ENCODE peak calls at places on chromosomes 3 and 15, in ten cellular contexts. E is stimulated activated CD4-positive, alpha-beta T cell treated with anti-CD3 and anti-CD28 coated beads, Interleukin-12 subunit alpha, Interleukin-12 subunit beta, amount 100 ng/mL, for 24 hours; S is NCI-H2171 treated with DMSO at 0.1 percent for 48 hours; X is stomach; K is sciatic nerve; C is pancreas; H is mesothelial cell of epicardium; D is mucosa of descending colon; B is endothelial cell; N is psoas muscle. V is an unnamed sample.

GRCh38 chr15:89625716-89626115 is 29.6 kb downstream of the KIF7 start:
- DNase-seq in K (no peak), D (no peak), S (no peak), X (no peak), H (no peak), N (no peak), C (no peak), E (no peak), B (no peak), V (no peak)

GRCh38 chr3:139846729-139847128 is 88.3 kb upstream of the CLSTN2 start:
- DNase-seq in B (no peak), E (no peak), X (no peak), S (peak; percentile 85), D (no peak), H (no peak), N (no peak), K (no peak), C (no peak), V (no peak)

GRCh38 chr15:42796955-42797779 is 60.2 kb upstream of the CDAN1 start:
- DNase-seq in X (no peak), S (peak; percentile 38), B (no peak), H (no peak), N (no peak), C (no peak), D (no peak), E (no peak), K (no peak), V (no peak)

GRCh38 chr3:22986958-22987357 is 216.2 kb upstream of the UBE2E2 start:
- DNase-seq in N (no peak), C (no peak), E (no peak), D (no peak), X (no peak), K (no peak), S (no peak), B (no peak), H (no peak), V (no peak)

GRCh38 chr15:97875513-97876285 is 84.8 kb upstream of the ARRDC4 start:
- DNase-seq in C (peak; percentile 90), X (no peak), K (no peak), H (no peak), N (no peak), B (peak; percentile 33), E (no peak), S (no peak), D (peak; percentile 63), V (no peak)

GRCh38 chr15:25849431-25849921 is 13.7 kb downstream of the ATP10A start:
- DNase-seq in N (no peak), K (no peak), H (no peak), C (no peak), S (peak; percentile 42), D (no peak), E (no peak), X (no peak), B (no peak), V (no peak)

GRCh38 chr3:23324745-23325144 is 121.6 kb downstream of the UBE2E2 start:
- DNase-seq in H (no peak), B (no peak), C (no peak), S (no peak), N (no peak), D (no peak), E (no peak), K (no peak), X (no peak), V (no peak)

GRCh38 chr3:141526709-141527108 is 39.9 kb downstream of the RASA2 start:
- DNase-seq in H (no peak), S (no peak), N (no peak), C (no peak), K (no peak), B (no peak), X (no peak), D (no peak), E (no peak), V (no peak)

GRCh38 chr3:155664922-155665695 is 79.8 kb downstream of the PLCH1 start:
- DNase-seq in C (no peak), N (peak; percentile 53), D (peak; percentile 43), E (no peak), K (peak; percentile 74), S (no peak), H (no peak), X (peak; percentile 54), B (no peak), V (no peak)

GRCh38 chr3:27056326-27056725 is 312.9 kb downstream of the NEK10 start:
- DNase-seq in K (no peak), B (no peak), S (no peak), E (no peak), X (no peak), C (no peak), D (no peak), N (no peak), H (no peak), V (no peak)

GRCh38 chr15:49270541-49271421 is 100.7 kb downstream of the GALK2 start:
- DNase-seq in N (peak; percentile 23), X (no peak), K (no peak), S (no peak), C (no peak), B (no peak), D (no peak), E (no peak), H (no peak), V (peak; percentile 9)

GRCh38 chr15:36601497-36601932 is 22.1 kb downstream of the CDIN1 start:
- DNase-seq in D (no peak), K (no peak), B (no peak), N (peak; percentile 48), X (no peak), S (no peak), E (no peak), C (no peak), H (no peak), V (no peak)

GRCh38 chr15:62607643-62608042 is 434.9 kb upstream of the TPM1 start:
- DNase-seq in H (no peak), E (no peak), C (no peak), X (no peak), N (no peak), K (no peak), S (no peak), D (no peak), B (no peak), V (no peak)

GRCh38 chr15:67042490-67043181 is 22.8 kb upstream of the SMAD3 start:
- DNase-seq in B (no peak), S (no peak), K (no peak), N (no peak), X (no peak), D (no peak), H (no peak), C (no peak), E (no peak), V (no peak)

GRCh38 chr15:66946578-66947164 is 118.7 kb upstream of the SMAD3 start:
- DNase-seq in C (peak; percentile 73), S (peak; percentile 78), B (peak; percentile 75), K (peak; percentile 83), E (peak; percentile 61), D (peak; percentile 76), H (no peak), X (peak; percentile 81), N (peak; percentile 65), V (no peak)

GRCh38 chr3:193637831-193638230 is 44.8 kb downstream of the OPA1 start:
- DNase-seq in B (no peak), H (no peak), C (no peak), D (no peak), N (no peak), E (no peak), K (no peak), X (no peak), S (no peak), V (no peak)

GRCh38 chr3:177446160-177446559 is 248.9 kb upstream of the TBL1XR1 start:
- DNase-seq in C (no peak), K (no peak), B (no peak), X (no peak), H (no peak), E (no peak), N (no peak), S (no peak), D (no peak), V (no peak)

V was measured in iPS DF 19.7.